ENCODE peak calls at places on chromosomes 3 and 15, in four cellular contexts. J, Y, K and U are unnamed samples.
A peak's percentile ranks its signal among the peaks of the same experiment; 100 is the strongest.

GRCh38 chr15:71079208-71080044 is 35.8 kb upstream of the THSD4 start:
- DNase-seq in J (no peak), Y (no peak), K (no peak), U (peak; percentile 87)

GRCh38 chr15:87827126-87827525 is 429.4 kb downstream of the NTRK3 start:
- DNase-seq in J (no peak), Y (no peak), K (no peak), U (peak; percentile 60)

GRCh38 chr3:188473591-188474288 is 319.8 kb downstream of the LPP start:
- DNase-seq in J (no peak), Y (no peak), K (no peak), U (no peak)

GRCh38 chr3:187845826-187846225 is 100.6 kb upstream of the BCL6 start:
- DNase-seq in J (no peak), Y (no peak), K (no peak), U (no peak)

GRCh38 chr3:127193341-127193740 is 410 bp downstream of the PRR23E start:
- DNase-seq in J (no peak), Y (no peak), K (no peak), U (no peak)

GRCh38 chr3:144332866-144333265 is 361.2 kb downstream of the DIPK2A start:
- DNase-seq in J (no peak), Y (no peak), K (no peak), U (no peak)

GRCh38 chr15:26051771-26052685 is 188.9 kb upstream of the ATP10A start:
- DNase-seq in J (no peak), Y (no peak), K (no peak), U (peak; percentile 16)

GRCh38 chr3:16286161-16286560 is 21.1 kb downstream of the OXNAD1 start:
- DNase-seq in J (peak; percentile 68), Y (no peak), K (no peak), U (no peak)

GRCh38 chr15:98515186-98515585 is 133.2 kb upstream of the IGF1R start:
- DNase-seq in J (no peak), Y (no peak), K (no peak), U (no peak)

GRCh38 chr3:20225769-20226168 is 39.8 kb upstream of the SGO1 start:
- DNase-seq in J (no peak), Y (no peak), K (peak; percentile 37), U (peak; percentile 67)

GRCh38 chr3:189945935-189946709 is 174.6 kb downstream of the P3H2 start:
- DNase-seq in J (no peak), Y (no peak), K (no peak), U (no peak)

GRCh38 chr15:56148099-56148498 is 95.6 kb downstream of the RFX7 start:
- DNase-seq in J (no peak), Y (no peak), K (no peak), U (no peak)

GRCh38 chr3:124277516-124277890 is 285.6 kb upstream of the ROPN1 start:
- DNase-seq in J (no peak), Y (no peak), K (no peak), U (peak; percentile 88)

GRCh38 chr3:18786924-18787323 is 361.4 kb upstream of the KCNH8 start:
- DNase-seq in J (no peak), Y (no peak), K (no peak), U (no peak)